ENCODE peak calls at places on chromosomes 11 and 22, in five cellular contexts. J, S, X, H and Y are unnamed samples.

GRCh38 chr11:102971766-102972165 is 16.2 kb upstream of the MMP13 start:
- DNase-seq in J (no peak), S (no peak), X (no peak), H (no peak), Y (no peak)

GRCh38 chr11:8604078-8604723 is 10.2 kb upstream of the STK33 start:
- DNase-seq in J (no peak), S (peak), X (peak), H (peak), Y (no peak)

GRCh38 chr11:72015511-72016061 is 16.9 kb downstream of the IL18BP start:
- DNase-seq in J (no peak), S (no peak), X (peak), H (peak), Y (no peak)

GRCh38 chr11:114080769-114081168 is 21.3 kb downstream of the ZBTB16 start:
- DNase-seq in J (no peak), S (no peak), X (no peak), H (no peak), Y (no peak)

GRCh38 chr11:72231396-72232259 is 7.1 kb downstream of the INPPL1 start:
- DNase-seq in J (no peak), S (no peak), X (no peak), H (no peak), Y (no peak)

GRCh38 chr11:111449158-111449557 is 63.0 kb downstream of the BTG4 start:
- DNase-seq in J (no peak), S (no peak), X (no peak), H (no peak), Y (no peak)

GRCh38 chr11:24900524-24900923 is 403.7 kb downstream of the LUZP2 start:
- DNase-seq in J (no peak), S (no peak), X (no peak), H (no peak), Y (no peak)

GRCh38 chr11:114321621-114322257 is 25.5 kb downstream of the NNMT start:
- DNase-seq in J (no peak), S (no peak), X (no peak), H (no peak), Y (no peak)

GRCh38 chr22:46056169-46057041 is 79.4 kb upstream of the WNT7B start:
- DNase-seq in J (peak), S (no peak), X (no peak), H (no peak), Y (peak)